ENCODE peak calls at places on chromosomes 1 and 21, in eight cellular contexts. N is Ammon's horn; G is GM23338; I is CD8-positive, alpha-beta memory T cell; F is GM20000; B is renal cortical epithelial cell; U is stimulated activated CD8-positive, alpha-beta memory T cell treated with anti-CD3 and anti-CD28 coated beads, Interleukin-15, amount 100 ng/mL, for 1 hour; M is SK-N-SH. D is an unnamed sample.

GRCh38 chr21:41141031-41141457 is 26.9 kb upstream of the BACE2 start:
- DNase-seq in M (no peak), N (no peak), U (no peak), I (no peak), G (no peak), F (no peak), B (peak; percentile 75), D (no peak)

GRCh38 chr1:94106716-94107115 is 14.2 kb downstream of the ABCA4 start:
- DNase-seq in M (no peak), N (no peak), I (no peak), U (no peak), F (no peak), G (no peak), B (peak; percentile 64), D (no peak)

GRCh38 chr1:88936760-88937342 is 45.5 kb upstream of the GTF2B start:
- DNase-seq in U (no peak), F (no peak), B (no peak), G (no peak), M (no peak), I (no peak), N (no peak), D (no peak)

GRCh38 chr1:236718328-236718727 is 32.0 kb downstream of the ACTN2 start:
- DNase-seq in U (no peak), G (no peak), F (no peak), I (no peak), N (no peak), B (no peak), M (no peak), D (no peak)

GRCh38 chr1:18556364-18556763 is 74.3 kb upstream of the PAX7 start:
- DNase-seq in I (no peak), G (peak; percentile 75), N (peak; percentile 23), U (no peak), M (peak; percentile 42), F (no peak), B (peak; percentile 12), D (no peak)

GRCh38 chr1:221725683-221726330 is 16.1 kb downstream of the DUSP10 start:
- DNase-seq in N (no peak), G (no peak), U (no peak), B (peak; percentile 59), F (no peak), I (no peak), M (no peak), D (no peak)

GRCh38 chr21:29678616-29679015 is 261.2 kb downstream of the GRIK1 start:
- DNase-seq in M (no peak), F (no peak), I (no peak), U (no peak), G (no peak), N (no peak), B (peak; percentile 2), D (no peak)

GRCh38 chr1:89125571-89126233 is at the start of gene GBP2:
- DNase-seq in I (peak; percentile 29), M (no peak), N (peak; percentile 65), G (no peak), F (peak; percentile 78), U (no peak), B (peak; percentile 97), D (no peak)

GRCh38 chr1:51063121-51063520 is 38.9 kb upstream of the C1orf185 start:
- DNase-seq in I (no peak), B (peak; percentile 99), N (no peak), G (no peak), U (no peak), F (no peak), M (no peak), D (no peak)

GRCh38 chr1:51242546-51242945 is 6.5 kb downstream of the RNF11 start:
- DNase-seq in B (no peak), U (no peak), G (no peak), M (no peak), I (no peak), F (no peak), N (no peak), D (no peak)

GRCh38 chr21:45364464-45365185 is 40.3 kb upstream of the COL18A1 start:
- DNase-seq in U (no peak), I (no peak), M (no peak), B (peak; percentile 51), G (no peak), F (no peak), N (no peak), D (no peak)

GRCh38 chr1:115476616-115477015 is 138.6 kb upstream of the NGF start:
- DNase-seq in I (no peak), N (no peak), F (no peak), U (no peak), M (no peak), B (no peak), G (no peak), D (no peak)

GRCh38 chr1:186643600-186643999 is 36.6 kb downstream of the PTGS2 start:
- DNase-seq in B (no peak), I (no peak), G (no peak), M (no peak), N (no peak), U (no peak), F (no peak), D (no peak)

GRCh38 chr1:246544001-246544400 is 22.1 kb downstream of the TFB2M start:
- DNase-seq in G (no peak), B (no peak), N (no peak), F (no peak), U (no peak), I (no peak), M (no peak), D (no peak)

GRCh38 chr1:64532646-64533045 is 62.7 kb downstream of the CACHD1 start:
- DNase-seq in I (no peak), U (no peak), B (no peak), M (no peak), F (no peak), N (no peak), G (no peak), D (no peak)

GRCh38 chr1:171817511-171818265 is 23.6 kb upstream of the DNM3 start:
- DNase-seq in G (peak; percentile 22), I (no peak), U (no peak), N (peak; percentile 47), F (peak; percentile 11), B (peak; percentile 94), M (peak; percentile 13), D (no peak)

GRCh38 chr1:240385985-240386978 is 225.7 kb downstream of the GREM2 start:
- DNase-seq in B (peak; percentile 41), N (no peak), U (no peak), I (no peak), G (no peak), F (no peak), M (no peak), D (no peak)

GRCh38 chr21:34878940-34879339 is 170.2 kb downstream of the RUNX1 start:
- DNase-seq in I (no peak), N (no peak), B (peak; percentile 58), M (no peak), G (no peak), U (no peak), F (no peak), D (no peak)

GRCh38 chr1:112061056-112061455 is 71.6 kb upstream of the KCND3 start:
- DNase-seq in N (no peak), G (no peak), U (no peak), F (no peak), I (no peak), M (no peak), B (no peak), D (no peak)

GRCh38 chr1:44072204-44072603 is 40.9 kb upstream of the SLC6A9 start:
- DNase-seq in M (no peak), I (no peak), U (no peak), G (no peak), N (peak; percentile 48), F (no peak), B (peak; percentile 97), D (no peak)

GRCh38 chr1:112297536-112297935 is 98.5 kb upstream of the CTTNBP2NL start:
- DNase-seq in M (no peak), I (no peak), N (no peak), B (no peak), G (no peak), U (no peak), F (no peak), D (no peak)

GRCh38 chr1:202170726-202171125 is 10.3 kb upstream of the PTPN7 start:
- DNase-seq in M (no peak), G (no peak), U (no peak), B (no peak), N (no peak), F (no peak), I (no peak), D (no peak)

GRCh38 chr21:36692844-36693143 is 6.1 kb upstream of the SIM2 start:
- DNase-seq in U (no peak), G (no peak), N (no peak), F (no peak), M (no peak), I (no peak), B (no peak), D (no peak)

GRCh38 chr1:84412316-84412942 is 14.1 kb downstream of the DNASE2B start:
- DNase-seq in B (no peak), I (no peak), F (no peak), N (no peak), G (no peak), M (no peak), U (no peak), D (no peak)

GRCh38 chr1:173562813-173563212 is 40.1 kb downstream of the SLC9C2 start:
- DNase-seq in B (no peak), G (peak; percentile 58), M (no peak), U (no peak), F (no peak), I (no peak), N (no peak), D (no peak)

GRCh38 chr1:39960461-39960958 is 5.6 kb downstream of the MFSD2A start:
- DNase-seq in N (peak; percentile 50), I (no peak), M (peak; percentile 55), F (peak; percentile 59), U (no peak), B (no peak), G (no peak), D (peak; percentile 55)

GRCh38 chr1:17561252-17561558 is 21.7 kb downstream of the ARHGEF10L start:
- DNase-seq in N (peak; percentile 46), F (no peak), I (no peak), U (no peak), M (no peak), B (peak; percentile 71), G (no peak), D (no peak)

GRCh38 chr1:34790985-34791384 is 1.8 kb upstream of the GJA4 start:
- DNase-seq in U (no peak), N (no peak), I (no peak), B (no peak), F (no peak), M (no peak), G (no peak), D (no peak)

GRCh38 chr1:44294588-44295007 is 60.5 kb downstream of the ERI3 start:
- DNase-seq in U (no peak), N (peak; percentile 60), G (peak; percentile 79), M (peak; percentile 41), I (no peak), B (peak; percentile 20), F (no peak), D (no peak)

GRCh38 chr21:45323487-45324380 is 36.0 kb upstream of the POFUT2 start:
- DNase-seq in G (peak; percentile 68), B (peak; percentile 50), N (no peak), F (no peak), M (no peak), I (no peak), U (no peak), D (no peak)

GRCh38 chr1:78102916-78103315 is 57.1 kb downstream of the GIPC2 start:
- DNase-seq in M (no peak), U (no peak), N (no peak), F (no peak), I (no peak), G (no peak), B (no peak), D (no peak)

GRCh38 chr1:202967684-202968281 is 726 bp upstream of the CYB5R1 start:
- DNase-seq in F (peak; percentile 49), G (peak; percentile 59), U (no peak), M (peak; percentile 37), B (peak; percentile 57), N (peak; percentile 46), I (peak; percentile 13), D (peak; percentile 27)

D was measured in GM12864.